ENCODE peak calls at places on chromosomes 12 and 14, in ten cellular contexts. P, D, U, V, E, F, O, C, J and S are unnamed samples.

GRCh38 chr14:105694961-105695360 is 168.6 kb downstream of the TMEM121 start:
- DNase-seq in V (no peak), O (no peak), F (no peak), P (no peak), E (no peak), J (no peak), U (no peak), D (no peak), C (no peak), S (no peak)

GRCh38 chr14:73059326-73059725 is 992 bp downstream of the RBM25 start:
- DNase-seq in C (no peak), D (no peak), P (no peak), E (no peak), O (no peak), F (peak), V (no peak), U (no peak), J (no peak), S (peak)

GRCh38 chr14:85416771-85417170 is 113.2 kb upstream of the FLRT2 start:
- DNase-seq in P (no peak), F (peak), C (no peak), J (no peak), D (no peak), V (peak), U (no peak), E (no peak), O (peak), S (peak)

GRCh38 chr12:55966408-55967281 is at the start of gene CDK2:
- DNase-seq in C (peak), V (peak), J (no peak), F (peak), O (no peak), P (peak), D (peak), E (peak), U (no peak), S (no peak)

GRCh38 chr12:54891717-54892478 is 37.6 kb downstream of the MUCL1 start:
- DNase-seq in P (no peak), D (no peak), U (no peak), C (no peak), V (peak), E (no peak), O (no peak), J (no peak), F (peak), S (no peak)

GRCh38 chr14:51073751-51074150 is 21.2 kb downstream of the TRIM9 start:
- DNase-seq in P (no peak), O (no peak), D (no peak), E (no peak), U (no peak), C (no peak), F (peak), J (no peak), V (no peak), S (no peak)

GRCh38 chr12:121678721-121679300 is 9.4 kb upstream of the MORN3 start:
- DNase-seq in O (no peak), E (no peak), J (no peak), C (no peak), V (no peak), D (no peak), F (no peak), U (no peak), P (peak), S (no peak)

GRCh38 chr12:98736352-98737326 is 91.5 kb downstream of the APAF1 start:
- DNase-seq in J (no peak), E (no peak), V (peak), F (no peak), D (no peak), O (no peak), C (no peak), P (no peak), U (no peak), S (no peak)

GRCh38 chr12:124636138-124636968 is 68.9 kb upstream of the NCOR2 start:
- DNase-seq in P (no peak), J (no peak), O (peak), C (peak), E (no peak), U (no peak), D (peak), V (peak), F (peak), S (peak)

GRCh38 chr14:100844082-100844408 is 18.1 kb downstream of the MEG3 start:
- DNase-seq in P (no peak), J (no peak), V (no peak), E (no peak), F (no peak), D (no peak), U (no peak), C (no peak), O (no peak), S (no peak)

GRCh38 chr14:100840751-100841444 is 15.0 kb downstream of the MEG3 start:
- DNase-seq in J (no peak), V (no peak), C (no peak), F (no peak), E (no peak), D (no peak), O (no peak), U (no peak), P (no peak), S (no peak)

GRCh38 chr14:100844846-100845245 is 18.9 kb downstream of the MEG3 start:
- DNase-seq in P (no peak), E (no peak), V (no peak), D (no peak), J (no peak), C (no peak), F (no peak), O (no peak), U (no peak), S (no peak)

GRCh38 chr14:100841445-100842403 is 15.8 kb downstream of the MEG3 start:
- DNase-seq in D (no peak), J (no peak), P (no peak), O (no peak), E (no peak), V (no peak), U (no peak), F (no peak), C (peak), S (no peak)

DNA sequence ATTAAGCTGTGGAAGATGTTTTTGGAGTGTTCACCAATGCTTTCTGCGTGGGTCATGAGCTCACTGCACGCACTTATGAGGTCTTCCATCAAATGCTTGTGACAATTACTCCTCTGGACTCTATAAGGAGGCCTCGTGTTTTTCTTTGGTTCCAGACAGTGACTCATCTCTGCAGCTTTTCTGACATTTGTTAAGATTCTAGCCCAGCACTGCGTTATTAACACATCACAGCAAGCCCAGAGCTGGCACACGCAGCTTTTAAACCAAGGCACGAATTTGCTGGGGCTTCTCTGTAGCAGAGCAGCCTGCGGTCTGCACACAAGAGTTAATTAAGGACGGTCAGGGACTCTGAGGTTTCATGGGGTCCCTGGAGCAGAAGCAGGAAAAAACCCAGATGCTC is 16.9 kb downstream of the MEG3 start:
- DNase-seq in E (no peak), O (no peak), U (no peak), V (no peak), F (peak), J (peak), C (peak), D (no peak), P (no peak), S (peak)
- H3K4me3 ChIP-seq in E (no peak), O (no peak), U (no peak), V (no peak), F (no peak), J (no peak), C (no peak), D (no peak), P (no peak), S (no peak)

GRCh38 chr12:117472983-117473382 is 111.6 kb upstream of the NOS1 start:
- DNase-seq in U (no peak), F (no peak), E (no peak), J (no peak), P (peak), D (no peak), O (no peak), C (peak), V (peak), S (no peak)
- TF ChIP-seq CTCF in U (peak), F (no peak), E (no peak), J (peak), P (peak), D (no peak), O (peak), C (peak), V (peak), S (peak)

DNA sequence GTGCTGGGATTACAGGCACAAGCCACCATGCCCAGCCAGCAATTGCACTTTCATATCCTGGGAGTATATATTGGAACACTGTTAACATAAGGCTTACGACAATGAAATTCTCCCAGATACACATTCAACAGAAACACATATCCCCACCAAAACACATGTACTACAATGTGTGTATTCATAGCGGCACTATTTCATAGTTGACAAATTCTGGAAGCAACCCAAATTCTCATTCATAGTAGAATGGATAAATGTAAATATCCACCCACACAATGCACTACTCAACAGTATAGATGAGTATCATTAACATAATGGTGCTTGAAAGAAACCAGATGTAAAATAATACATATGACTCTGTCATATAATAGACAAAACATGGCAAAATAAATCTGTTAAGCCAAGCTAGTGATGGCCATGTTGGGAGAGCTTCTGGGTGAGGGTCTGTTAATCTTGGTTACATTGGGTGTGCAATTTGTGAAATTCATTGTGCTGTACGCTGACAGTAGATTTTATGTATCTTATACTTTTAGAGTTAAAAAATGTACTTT is 2.6 kb upstream of the DNAAF2 start:
- DNase-seq in J (no peak), F (no peak), C (no peak), D (no peak), P (no peak), O (no peak), V (no peak), U (no peak), E (no peak), S (no peak)
- H3K4me3 ChIP-seq in J (no peak), F (no peak), C (no peak), D (no peak), P (no peak), O (no peak), V (no peak), U (no peak), E (no peak), S (no peak)

GRCh38 chr12:96648941-96649340 is 159.6 kb downstream of the CFAP54 start:
- DNase-seq in U (no peak), O (no peak), C (no peak), F (no peak), V (no peak), P (no peak), J (no peak), D (no peak), E (no peak), S (no peak)
- TF ChIP-seq CTCF in U (no peak), O (no peak), C (no peak), F (no peak), V (no peak), P (no peak), J (no peak), D (no peak), E (no peak), S (no peak)

GRCh38 chr14:80535171-80535570 is 323.9 kb upstream of the DIO2 start:
- DNase-seq in U (no peak), C (no peak), E (no peak), P (no peak), J (no peak), D (no peak), F (peak), V (no peak), O (no peak), S (peak)
- H3K4me3 ChIP-seq in U (no peak), C (no peak), E (no peak), P (no peak), J (no peak), D (no peak), F (no peak), V (no peak), O (no peak), S (no peak)